ENCODE peak calls at places on chromosomes 1 and 21, in eight cellular contexts. J is HAP-1, R is sigmoid colon, D is BJ, A is Peyer's patch, N is BE2C, I is transverse colon, E is GM23338. M is an unnamed sample.

GRCh38 chr1:185788386-185788785 is 54.2 kb downstream of the HMCN1 start:
- DNase-seq in E (no peak), D (no peak), R (no peak), N (no peak), J (peak; percentile 14), A (no peak), I (no peak), M (no peak)

GRCh38 chr1:53577141-53578100 is 118.2 kb downstream of the DMRTB1 start:
- DNase-seq in E (peak; percentile 48), N (no peak), R (peak; percentile 40), I (no peak), D (no peak), J (no peak), A (peak; percentile 37), M (no peak)

GRCh38 chr1:37697090-37697489 is 4.8 kb downstream of the CDCA8 start:
- DNase-seq in R (no peak), I (no peak), E (no peak), N (no peak), A (no peak), J (no peak), D (no peak), M (no peak)

GRCh38 chr1:107555578-107555977 is 409.4 kb downstream of the VAV3 start:
- DNase-seq in R (no peak), N (peak; percentile 64), E (no peak), I (no peak), J (no peak), D (no peak), A (no peak), M (no peak)

GRCh38 chr1:24878775-24879742 is 51.0 kb downstream of the RUNX3 start:
- DNase-seq in I (no peak), J (no peak), N (no peak), E (no peak), R (peak; percentile 40), A (peak; percentile 25), D (peak; percentile 15), M (no peak)

GRCh38 chr1:167957710-167958109 is 20.8 kb upstream of the MPC2 start:
- DNase-seq in E (no peak), A (no peak), I (no peak), D (no peak), J (no peak), N (no peak), R (no peak), M (no peak)

GRCh38 chr1:247417786-247418185 is 1.8 kb downstream of the NLRP3 start:
- DNase-seq in I (no peak), E (no peak), R (no peak), N (no peak), A (no peak), J (no peak), D (no peak), M (no peak)

GRCh38 chr1:192969091-192969490 is 90.1 kb downstream of the UCHL5 start:
- DNase-seq in J (no peak), A (no peak), I (no peak), E (no peak), R (no peak), N (no peak), D (no peak), M (no peak)

GRCh38 chr1:26020941-26021646 is 481 bp upstream of the EXTL1 start:
- DNase-seq in D (no peak), E (no peak), R (no peak), N (no peak), I (no peak), J (no peak), A (no peak), M (no peak)

GRCh38 chr1:59361766-59362165 is 64.9 kb downstream of the FGGY start:
- DNase-seq in I (no peak), R (no peak), J (no peak), D (no peak), A (no peak), N (no peak), E (no peak), M (no peak)

GRCh38 chr1:102897537-102897936 is 210.8 kb downstream of the COL11A1 start:
- DNase-seq in N (no peak), I (no peak), D (peak; percentile 72), R (no peak), E (no peak), A (no peak), J (no peak), M (no peak)

GRCh38 chr1:111227875-111228747 is 598 bp downstream of the CHI3L2 start:
- DNase-seq in E (no peak), A (no peak), R (no peak), J (no peak), I (no peak), N (no peak), D (peak; percentile 18), M (no peak)

GRCh38 chr21:45436371-45437040 is 31.5 kb downstream of the COL18A1 start:
- DNase-seq in I (no peak), J (no peak), R (no peak), D (no peak), E (no peak), N (no peak), A (no peak), M (no peak)

GRCh38 chr1:4654764-4655673 is 610 bp downstream of the AJAP1 start:
- DNase-seq in D (no peak), A (no peak), E (no peak), J (no peak), R (no peak), N (no peak), I (no peak), M (no peak)

GRCh38 chr1:35931424-35932157 is 686 bp downstream of the AGO3 start:
- DNase-seq in D (no peak), A (no peak), I (peak; percentile 42), E (no peak), N (peak; percentile 4), J (no peak), R (no peak), M (no peak)

GRCh38 chr1:110003747-110004428 is 19.3 kb downstream of the AHCYL1 start:
- DNase-seq in I (peak; percentile 74), D (peak; percentile 98), A (peak; percentile 63), J (peak; percentile 49), E (peak; percentile 65), R (peak; percentile 92), N (no peak), M (no peak)

GRCh38 chr1:10200620-10201019 is 9.8 kb upstream of the KIF1B start:
- DNase-seq in A (no peak), R (no peak), J (no peak), I (no peak), E (no peak), N (no peak), D (no peak), M (no peak)

GRCh38 chr1:41468082-41468762 is 16.3 kb downstream of the EDN2 start:
- DNase-seq in D (no peak), I (peak; percentile 60), E (no peak), A (peak; percentile 83), J (no peak), N (no peak), R (no peak), M (no peak)

GRCh38 chr1:223551610-223552009 is 113.9 kb downstream of the CAPN8 start:
- DNase-seq in R (no peak), D (no peak), E (no peak), J (no peak), I (no peak), A (no peak), N (no peak), M (no peak)

GRCh38 chr1:225881081-225882007 is 836 bp downstream of the TMEM63A start:
- DNase-seq in N (no peak), D (no peak), A (peak; percentile 77), E (peak; percentile 58), R (peak; percentile 80), I (peak; percentile 75), J (peak; percentile 60), M (peak; percentile 78)

GRCh38 chr1:36620142-36620541 is 137.4 kb upstream of the CSF3R start:
- DNase-seq in J (no peak), N (no peak), I (no peak), D (no peak), R (no peak), A (no peak), E (no peak), M (no peak)

GRCh38 chr1:232589809-232590741 is 39.9 kb downstream of the SIPA1L2 start:
- DNase-seq in E (no peak), N (no peak), R (no peak), I (no peak), J (no peak), D (no peak), A (no peak), M (no peak)

GRCh38 chr1:233269656-233270055 is 25.9 kb downstream of the PCNX2 start:
- DNase-seq in R (no peak), D (peak; percentile 10), I (no peak), E (no peak), J (no peak), N (no peak), A (no peak), M (no peak)

GRCh38 chr1:198892065-198892464 is 253.2 kb downstream of the PTPRC start:
- DNase-seq in R (no peak), J (no peak), D (no peak), A (no peak), I (no peak), E (peak; percentile 23), N (peak; percentile 41), M (no peak)

GRCh38 chr1:43937179-43937865 is 3.7 kb downstream of the ARTN start:
- DNase-seq in A (no peak), D (no peak), J (no peak), R (peak; percentile 47), I (no peak), N (no peak), E (no peak), M (no peak)
- H3K27me3 ChIP-seq in A (no peaks in the 10 kb centered on the region), D (no peaks in the 10 kb centered on the region), J (no peaks in the 10 kb centered on the region), R (no peaks in the 10 kb centered on the region), I (peaks cover 13% of the 10 kb centered on the region), N (no peaks in the 10 kb centered on the region), E (peaks cover 8% of the 10 kb centered on the region), M (peaks cover 27% of the 10 kb centered on the region)

DNA sequence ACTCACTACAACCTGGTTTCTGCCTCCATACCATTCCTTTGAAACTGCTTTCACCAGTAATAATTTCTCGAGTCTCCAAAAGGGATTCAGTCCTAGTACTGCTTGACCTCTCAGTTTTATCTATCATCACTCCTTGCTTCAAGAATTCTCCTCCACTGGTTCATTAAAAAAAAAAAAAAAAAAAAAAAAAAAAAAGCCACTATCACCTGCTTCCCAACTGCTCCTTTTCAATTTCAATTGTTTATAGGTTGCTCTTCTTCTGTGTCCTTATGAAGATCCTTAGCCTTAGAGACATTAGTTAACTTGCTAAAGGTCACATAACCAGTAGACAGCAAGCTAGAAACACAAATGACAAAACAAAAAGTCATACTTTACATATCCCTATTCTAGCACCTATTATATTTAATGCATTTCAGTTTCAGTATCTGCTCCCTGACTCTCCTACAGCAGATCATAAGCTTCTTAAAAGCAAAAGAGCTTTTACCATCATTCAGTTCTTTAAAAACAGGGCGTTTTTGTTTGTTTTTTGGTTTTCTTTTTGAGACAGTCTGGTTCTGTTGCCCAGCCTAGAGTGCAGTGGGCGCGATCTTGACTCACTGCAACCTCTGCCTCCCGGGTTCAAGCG is 7.1 kb downstream of the NRDC start:
- DNase-seq in N (no peak), I (no peak), R (no peak), E (no peak), A (no peak), D (no peak), J (no peak), M (no peak)
- H3K4me3 ChIP-seq in N (no peak overlapping the region), I (no peak overlapping the region), R (no peak overlapping the region), E (no peak overlapping the region), A (no peak overlapping the region), D (no peak overlapping the region), J (no peak overlapping the region), M (no peak overlapping the region)

GRCh38 chr1:245654460-245655050 is 499.8 kb downstream of the KIF26B start:
- DNase-seq in E (peak; percentile 30), J (no peak), R (no peak), A (no peak), I (no peak), N (no peak), D (no peak), M (no peak)
- H3K27me3 ChIP-seq in E (no peaks in the 10 kb centered on the region), J (no peaks in the 10 kb centered on the region), R (no peaks in the 10 kb centered on the region), A (no peaks in the 10 kb centered on the region), I (no peaks in the 10 kb centered on the region), N (no peaks in the 10 kb centered on the region), D (no peaks in the 10 kb centered on the region), M (no peaks in the 10 kb centered on the region)

GRCh38 chr1:19646771-19647319 is 2.7 kb downstream of the NBL1 start:
- DNase-seq in N (no peak), J (no peak), I (no peak), A (no peak), E (no peak), R (no peak), D (no peak), M (no peak)
- H3K4me3 ChIP-seq in N (no peak overlapping the region), J (no peak overlapping the region), I (peak overlapping the region; percentile 78), A (peak overlapping the region; percentile 69), E (no peak overlapping the region), R (peak overlapping the region; percentile 75), D (peak overlapping the region; percentile 63), M (no peak overlapping the region)

M was measured in CD8-positive, alpha-beta T cell.